ENCODE peak calls at places on chromosome X, in seven cellular contexts. D, N, H, F, P, V and Y are unnamed samples.

GRCh38 chrX:77918568-77918967 is 8.1 kb downstream of the ATP7A start:
- DNase-seq in F (no peak), D (peak), V (no peak), N (peak), H (no peak), P (no peak), Y (no peak)

GRCh38 chrX:140190441-140191108 is 225.3 kb upstream of the CXorf66 start:
- DNase-seq in H (no peak), D (peak), P (no peak), N (no peak), V (no peak), F (no peak), Y (no peak)

GRCh38 chrX:22134681-22135080 is 102.6 kb downstream of the PHEX start:
- DNase-seq in N (peak), P (no peak), D (peak), F (no peak), H (no peak), V (no peak), Y (no peak)

GRCh38 chrX:48021026-48021900 is 14.5 kb downstream of the SPACA5 start:
- DNase-seq in V (peak), D (peak), F (peak), P (peak), H (no peak), N (peak), Y (no peak)

GRCh38 chrX:47380268-47380667 is 9.9 kb downstream of the ZNF157 start:
- DNase-seq in D (no peak), N (peak), H (no peak), V (peak), P (no peak), F (peak), Y (no peak)

GRCh38 chrX:86066998-86067397 is 19.6 kb upstream of the CHM start:
- DNase-seq in H (no peak), P (no peak), V (no peak), D (no peak), N (no peak), F (no peak), Y (no peak)

GRCh38 chrX:134453631-134454030 is 6.3 kb upstream of the HPRT1 start:
- DNase-seq in F (no peak), N (no peak), H (no peak), V (peak), D (no peak), P (no peak), Y (no peak)

GRCh38 chrX:44072631-44073030 is 99.4 kb upstream of the NDP start:
- DNase-seq in V (no peak), D (no peak), P (no peak), H (no peak), N (peak), F (no peak), Y (no peak)

GRCh38 chrX:10990418-10990817 is 120.7 kb upstream of the HCCS start:
- DNase-seq in P (no peak), F (no peak), D (no peak), N (no peak), V (no peak), H (no peak), Y (no peak)

GRCh38 chrX:42106556-42106955 is 183.2 kb upstream of the CASK start:
- DNase-seq in P (no peak), N (no peak), D (peak), H (no peak), F (no peak), V (no peak), Y (no peak)

GRCh38 chrX:144293229-144293628 is 409.4 kb downstream of the UBE2NL start:
- DNase-seq in V (no peak), H (no peak), N (no peak), D (no peak), P (no peak), F (no peak), Y (no peak)

GRCh38 chrX:150696264-150696789 is 3.1 kb downstream of the MTMR1 start:
- DNase-seq in P (no peak), D (no peak), V (no peak), N (no peak), F (no peak), H (no peak), Y (no peak)

GRCh38 chrX:107153005-107153404 is 34.4 kb upstream of the RBM41 start:
- DNase-seq in P (no peak), H (no peak), F (no peak), N (no peak), V (no peak), D (no peak), Y (no peak)

GRCh38 chrX:8890794-8891193 is 89.6 kb upstream of the FAM9A start:
- DNase-seq in F (no peak), V (no peak), D (no peak), P (no peak), H (no peak), N (no peak), Y (no peak)
- TF ChIP-seq CTCF in F (no peak), V (no peak), D (no peak), P (no peak), H (no peak), N (no peak), Y (no peak)

GRCh38 chrX:19748898-19749680 is 138.3 kb downstream of the SH3KBP1 start:
- DNase-seq in D (no peak), F (no peak), V (no peak), P (no peak), N (no peak), H (no peak), Y (no peak)

GRCh38 chrX:19750028-19750786 is 137.2 kb downstream of the SH3KBP1 start:
- DNase-seq in D (no peak), H (no peak), N (no peak), F (no peak), V (no peak), P (no peak), Y (no peak)

GRCh38 chrX:19747672-19748610 is 139.5 kb downstream of the SH3KBP1 start:
- DNase-seq in P (no peak), F (peak), H (no peak), D (no peak), N (no peak), V (peak), Y (no peak)

GRCh38 chrX:19744231-19744630 is 143.2 kb downstream of the SH3KBP1 start:
- DNase-seq in P (no peak), H (no peak), N (no peak), V (no peak), D (no peak), F (no peak), Y (no peak)

DNA sequence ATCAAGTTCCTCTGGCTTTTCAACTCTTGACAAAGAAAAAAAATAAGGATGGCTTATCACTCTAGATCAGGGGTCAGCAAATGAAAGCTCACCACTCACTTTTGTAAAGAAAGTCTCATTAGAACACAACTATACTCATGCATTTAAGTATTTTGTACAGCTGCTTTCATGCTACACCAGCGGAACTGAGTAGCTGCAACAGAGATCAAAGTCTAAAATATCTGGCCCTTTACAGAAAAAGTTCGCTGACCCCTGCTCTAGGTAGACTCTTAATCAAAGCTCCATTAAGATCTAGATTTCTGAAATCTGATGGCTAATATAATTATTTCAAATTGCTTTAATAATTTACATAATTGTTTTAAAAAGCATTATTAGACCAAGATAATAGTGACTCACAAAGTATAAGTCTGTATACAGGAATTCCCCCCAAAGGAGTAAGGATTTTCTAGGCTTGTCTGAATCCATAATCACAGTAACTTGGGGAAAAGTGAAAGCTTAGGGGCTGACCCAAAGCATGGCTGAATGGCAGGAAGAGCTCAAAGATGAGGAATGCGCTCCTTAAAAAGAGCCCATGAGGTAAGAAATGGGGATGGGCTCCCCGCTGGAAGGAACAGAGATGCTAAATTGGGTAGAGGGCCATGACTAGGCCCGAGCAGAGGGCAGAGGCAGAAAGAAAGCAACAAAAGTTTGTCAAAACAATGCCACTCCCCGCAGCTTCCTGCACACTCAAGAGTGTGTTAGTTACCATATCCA is 140.3 kb downstream of the SH3KBP1 start:
- DNase-seq in P (no peak), H (no peak), N (no peak), V (no peak), F (no peak), D (no peak), Y (no peak)
- TF ChIP-seq CTCF in P (no peak), H (no peak), N (no peak), V (no peak), F (no peak), D (no peak), Y (no peak)

DNA sequence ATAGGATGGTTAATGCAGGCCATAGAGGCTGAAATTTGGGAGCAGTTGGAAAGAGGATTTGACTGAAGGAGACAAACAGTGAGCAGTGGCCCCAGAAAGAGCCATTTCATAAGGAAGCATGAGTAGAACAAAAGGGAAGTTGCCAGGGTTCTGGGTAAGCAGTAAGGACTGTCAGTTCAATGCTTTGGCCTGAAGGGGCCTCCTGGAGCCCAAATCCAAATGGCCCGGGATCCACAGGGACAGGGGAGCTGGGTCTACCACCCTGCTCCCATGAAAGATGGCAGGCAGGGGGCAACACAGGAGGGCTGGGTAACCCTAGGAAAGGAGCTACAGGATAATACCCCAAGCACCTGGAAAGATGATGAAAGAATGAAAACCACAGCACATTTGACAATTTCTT is 4.1 kb upstream of the INTS6L start:
- DNase-seq in F (no peak), N (no peak), D (no peak), V (no peak), P (no peak), H (no peak), Y (no peak)
- TF ChIP-seq CTCF in F (no peak), N (no peak), D (peak), V (no peak), P (no peak), H (no peak), Y (no peak)

GRCh38 chrX:1871887-1872286 is 257.0 kb downstream of the ASMT start:
- DNase-seq in N (no peak), H (no peak), D (no peak), P (no peak), V (no peak), F (no peak), Y (no peak)
- TF ChIP-seq CTCF in N (no peak), H (no peak), D (no peak), P (no peak), V (no peak), F (no peak), Y (no peak)